ENCODE peak calls at places on chromosomes 11 and 22, in six cellular contexts. O is stimulated activated CD8-positive, alpha-beta memory T cell treated with anti-CD3 and anti-CD28 coated beads, Interleukin-4, amount 100 ng/mL, for 1 hour; R is activated T-cell treated with anti-CD3 and anti-CD28 coated beads, Interleukin-2, amount 50 U/mL, for 24 hours; T is mesothelial cell of epicardium; J is spleen; W is natural killer cell treated with Interleukin-12 subunit alpha and Interleukin-12 subunit beta and Interleukin-15 and Interleukin-18, amount 100 ng/mL, for 72 hours. I is an unnamed sample.

GRCh38 chr11:12842933-12843636 is 166.0 kb upstream of the RASSF10 start:
- DNase-seq in R (no peak), O (no peak), W (no peak), J (no peak), T (no peak), I (no peak)

GRCh38 chr11:94740083-94740974 is 27.8 kb upstream of the AMOTL1 start:
- DNase-seq in T (peak; percentile 69), J (no peak), W (no peak), R (peak; percentile 31), O (no peak), I (no peak)

GRCh38 chr11:90601261-90601660 is 378.4 kb upstream of the CHORDC1 start:
- DNase-seq in R (no peak), W (no peak), O (no peak), T (no peak), J (no peak), I (no peak)

GRCh38 chr22:20396639-20397038 is 2.7 kb downstream of the ZNF74 start:
- DNase-seq in O (no peak), J (no peak), R (no peak), W (no peak), T (no peak), I (peak; percentile 45)

GRCh38 chr22:49869855-49870712 is 16.4 kb downstream of the ZBED4 start:
- DNase-seq in J (no peak), R (peak; percentile 12), W (no peak), T (no peak), O (no peak), I (peak; percentile 60)

GRCh38 chr11:1654388-1655167 is 25.0 kb downstream of the KRTAP5-5 start:
- DNase-seq in W (no peak), T (no peak), R (no peak), J (peak; percentile 76), O (no peak), I (peak; percentile 19)

GRCh38 chr22:32636884-32637283 is 162.3 kb downstream of the FBXO7 start:
- DNase-seq in T (no peak), W (no peak), R (no peak), O (no peak), J (no peak), I (no peak)

GRCh38 chr11:72741429-72741833 is 10.8 kb downstream of the ARAP1 start:
- DNase-seq in R (no peak), W (peak; percentile 88), J (peak; percentile 88), T (no peak), O (no peak), I (no peak)

GRCh38 chr11:119696378-119697157 is 32.4 kb downstream of the NECTIN1 start:
- DNase-seq in R (no peak), J (no peak), O (no peak), T (no peak), W (no peak), I (no peak)

GRCh38 chr11:123577081-123577598 is 77.3 kb downstream of the SCN3B start:
- DNase-seq in O (peak; percentile 10), W (peak; percentile 81), R (peak; percentile 82), J (peak; percentile 92), T (peak; percentile 86), I (peak; percentile 87)

GRCh38 chr22:49720279-49720959 is 107.3 kb downstream of the BRD1 start:
- DNase-seq in J (no peak), T (no peak), R (no peak), W (no peak), O (no peak), I (peak; percentile 38)

GRCh38 chr11:31692466-31692865 is 118.7 kb downstream of the PAX6 start:
- DNase-seq in T (no peak), O (no peak), J (no peak), R (no peak), W (no peak), I (no peak)

GRCh38 chr22:32911526-32911925 is 110.0 kb downstream of the TIMP3 start:
- DNase-seq in J (no peak), W (no peak), O (no peak), R (no peak), T (no peak), I (no peak)

GRCh38 chr11:47980907-47981621 is 705 bp downstream of the PTPRJ start:
- DNase-seq in W (peak; percentile 65), J (peak; percentile 91), O (no peak), R (no peak), T (peak; percentile 66), I (peak; percentile 75)

GRCh38 chr11:128768876-128769275 is 75.0 kb downstream of the FLI1 start:
- DNase-seq in O (no peak), T (no peak), W (no peak), R (no peak), J (no peak), I (no peak)

GRCh38 chr11:10493041-10493663 is 38.1 kb downstream of the AMPD3 start:
- DNase-seq in W (peak; percentile 53), J (no peak), O (no peak), T (peak; percentile 29), R (peak; percentile 9), I (peak; percentile 53)

GRCh38 chr22:32517921-32518320 is 43.3 kb downstream of the FBXO7 start:
- DNase-seq in T (no peak), O (no peak), J (no peak), R (no peak), W (no peak), I (no peak)